ENCODE peak calls at places on chromosomes 12 and 14, in eight cellular contexts. One of them, this sample, is unnamed.

GRCh38 chr12:17017402-17017801 is 411.4 kb upstream of the LMO3 start:
- DNase-seq in RWPE1: peak
- DNase-seq in fibroblast of mammary gland: no peak
- DNase-seq in breast epithelium: no peak
- DNase-seq in progenitor cell of endocrine pancreas: no peak
- DNase-seq in activated B cell treated with CpG ODN at 0.5 μM for 24 hours: no peak
- DNase-seq in dorsolateral prefrontal cortex: no peak
- DNase-seq in LNCaP clone FGC: no peak
- DNase-seq in this sample: no peak

GRCh38 chr12:129984097-129984496 is 80.3 kb upstream of the TMEM132D start:
- DNase-seq in RWPE1: no peak
- DNase-seq in fibroblast of mammary gland: no peak
- DNase-seq in breast epithelium: no peak
- DNase-seq in progenitor cell of endocrine pancreas: no peak
- DNase-seq in activated B cell treated with CpG ODN at 0.5 μM for 24 hours: no peak
- DNase-seq in dorsolateral prefrontal cortex: no peak
- DNase-seq in LNCaP clone FGC: no peak
- DNase-seq in this sample: no peak

GRCh38 chr12:89347325-89347829 is 4.9 kb downstream of the DUSP6 start:
- DNase-seq in RWPE1: no peak
- DNase-seq in fibroblast of mammary gland: no peak
- DNase-seq in breast epithelium: no peak
- DNase-seq in progenitor cell of endocrine pancreas: no peak
- DNase-seq in activated B cell treated with CpG ODN at 0.5 μM for 24 hours: no peak
- DNase-seq in dorsolateral prefrontal cortex: no peak
- DNase-seq in LNCaP clone FGC: no peak
- DNase-seq in this sample: no peak

GRCh38 chr12:22262309-22262708 is 72.2 kb downstream of the ST8SIA1 start:
- DNase-seq in RWPE1: no peak
- DNase-seq in fibroblast of mammary gland: peak
- DNase-seq in breast epithelium: no peak
- DNase-seq in progenitor cell of endocrine pancreas: no peak
- DNase-seq in activated B cell treated with CpG ODN at 0.5 μM for 24 hours: no peak
- DNase-seq in dorsolateral prefrontal cortex: no peak
- DNase-seq in LNCaP clone FGC: no peak
- DNase-seq in this sample: no peak

GRCh38 chr12:109683316-109683715 is 30.3 kb upstream of the FAM222A start:
- DNase-seq in RWPE1: no peak
- DNase-seq in fibroblast of mammary gland: no peak
- DNase-seq in breast epithelium: no peak
- DNase-seq in progenitor cell of endocrine pancreas: no peak
- DNase-seq in activated B cell treated with CpG ODN at 0.5 μM for 24 hours: no peak
- DNase-seq in dorsolateral prefrontal cortex: no peak
- DNase-seq in LNCaP clone FGC: no peak
- DNase-seq in this sample: peak

GRCh38 chr14:22598099-22598895 is at the start of gene ABHD4:
- DNase-seq in RWPE1: peak
- DNase-seq in fibroblast of mammary gland: peak
- DNase-seq in breast epithelium: peak
- DNase-seq in progenitor cell of endocrine pancreas: peak
- DNase-seq in activated B cell treated with CpG ODN at 0.5 μM for 24 hours: peak
- DNase-seq in dorsolateral prefrontal cortex: peak
- DNase-seq in LNCaP clone FGC: peak
- DNase-seq in this sample: peak

GRCh38 chr12:12333980-12334709 is 15.9 kb downstream of the MANSC1 start:
- DNase-seq in RWPE1: no peak
- DNase-seq in fibroblast of mammary gland: peak
- DNase-seq in breast epithelium: no peak
- DNase-seq in progenitor cell of endocrine pancreas: peak
- DNase-seq in activated B cell treated with CpG ODN at 0.5 μM for 24 hours: peak
- DNase-seq in dorsolateral prefrontal cortex: no peak
- DNase-seq in LNCaP clone FGC: no peak
- DNase-seq in this sample: no peak

GRCh38 chr14:53591816-53592215 is 364.8 kb downstream of the BMP4 start:
- DNase-seq in RWPE1: no peak
- DNase-seq in fibroblast of mammary gland: peak
- DNase-seq in breast epithelium: no peak
- DNase-seq in progenitor cell of endocrine pancreas: no peak
- DNase-seq in activated B cell treated with CpG ODN at 0.5 μM for 24 hours: no peak
- DNase-seq in dorsolateral prefrontal cortex: no peak
- DNase-seq in LNCaP clone FGC: no peak
- DNase-seq in this sample: no peak

GRCh38 chr12:29710104-29710503 is 73.6 kb downstream of the TMTC1 start:
- DNase-seq in RWPE1: no peak
- DNase-seq in fibroblast of mammary gland: peak
- DNase-seq in breast epithelium: no peak
- DNase-seq in progenitor cell of endocrine pancreas: no peak
- DNase-seq in activated B cell treated with CpG ODN at 0.5 μM for 24 hours: no peak
- DNase-seq in dorsolateral prefrontal cortex: peak
- DNase-seq in LNCaP clone FGC: no peak
- DNase-seq in this sample: no peak

GRCh38 chr14:74882103-74882920 is 596 bp downstream of the DLST start:
- DNase-seq in RWPE1: peak
- DNase-seq in fibroblast of mammary gland: peak
- DNase-seq in breast epithelium: no peak
- DNase-seq in progenitor cell of endocrine pancreas: no peak
- DNase-seq in activated B cell treated with CpG ODN at 0.5 μM for 24 hours: no peak
- DNase-seq in dorsolateral prefrontal cortex: no peak
- DNase-seq in LNCaP clone FGC: no peak
- DNase-seq in this sample: peak

DNA sequence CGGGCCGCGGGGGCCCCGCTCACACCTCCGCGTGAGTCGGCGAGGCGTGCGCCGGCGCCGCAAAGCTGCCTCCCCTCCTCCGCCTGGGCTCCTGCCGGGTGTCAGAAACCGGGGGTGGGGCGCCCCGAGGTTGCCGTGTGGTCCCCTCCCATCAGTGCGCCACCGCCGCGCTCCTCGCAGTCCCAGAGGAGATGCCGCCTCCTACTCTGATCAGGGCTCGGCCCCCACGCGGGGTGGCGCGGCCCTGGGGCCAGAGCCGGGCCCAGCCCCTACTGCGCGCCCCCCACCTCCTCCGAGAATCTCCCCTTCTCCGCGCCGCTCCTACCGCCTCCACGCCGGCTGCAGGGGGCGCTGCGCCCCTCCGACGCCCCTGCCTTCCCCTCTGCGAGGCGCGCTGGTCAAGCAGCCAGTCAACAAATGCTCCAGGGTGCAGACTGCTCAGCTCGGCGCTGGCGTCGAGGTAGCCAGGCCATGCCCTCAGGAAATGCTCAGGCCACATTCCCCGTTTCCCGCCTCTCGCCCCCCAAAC is 467 bp upstream of the JAG2 start:
- DNase-seq in RWPE1: no peak
- DNase-seq in fibroblast of mammary gland: no peak
- DNase-seq in breast epithelium: no peak
- DNase-seq in progenitor cell of endocrine pancreas: no peak
- DNase-seq in activated B cell treated with CpG ODN at 0.5 μM for 24 hours: no peak
- DNase-seq in dorsolateral prefrontal cortex: no peak
- DNase-seq in LNCaP clone FGC: no peak
- DNase-seq in this sample: no peak
- TF ChIP-seq CTCF in RWPE1: peak
- TF ChIP-seq CTCF in fibroblast of mammary gland: peak
- TF ChIP-seq CTCF in breast epithelium: no peak
- TF ChIP-seq CTCF in progenitor cell of endocrine pancreas: peak
- TF ChIP-seq CTCF in activated B cell treated with CpG ODN at 0.5 μM for 24 hours: no peak
- TF ChIP-seq CTCF in dorsolateral prefrontal cortex: peak
- TF ChIP-seq CTCF in LNCaP clone FGC: peak
- TF ChIP-seq CTCF in this sample: peak

GRCh38 chr14:103283916-103284315 is 50.1 kb upstream of the EIF5 start:
- DNase-seq in RWPE1: no peak
- DNase-seq in fibroblast of mammary gland: no peak
- DNase-seq in breast epithelium: no peak
- DNase-seq in progenitor cell of endocrine pancreas: no peak
- DNase-seq in activated B cell treated with CpG ODN at 0.5 μM for 24 hours: no peak
- DNase-seq in dorsolateral prefrontal cortex: no peak
- DNase-seq in LNCaP clone FGC: no peak
- DNase-seq in this sample: no peak

GRCh38 chr14:103280278-103280917 is 53.6 kb upstream of the EIF5 start:
- DNase-seq in RWPE1: no peak
- DNase-seq in fibroblast of mammary gland: peak
- DNase-seq in breast epithelium: no peak
- DNase-seq in progenitor cell of endocrine pancreas: no peak
- DNase-seq in activated B cell treated with CpG ODN at 0.5 μM for 24 hours: no peak
- DNase-seq in dorsolateral prefrontal cortex: no peak
- DNase-seq in LNCaP clone FGC: no peak
- DNase-seq in this sample: no peak

GRCh38 chr14:103282932-103283331 is 51.1 kb upstream of the EIF5 start:
- DNase-seq in RWPE1: no peak
- DNase-seq in fibroblast of mammary gland: no peak
- DNase-seq in breast epithelium: no peak
- DNase-seq in progenitor cell of endocrine pancreas: no peak
- DNase-seq in activated B cell treated with CpG ODN at 0.5 μM for 24 hours: no peak
- DNase-seq in dorsolateral prefrontal cortex: no peak
- DNase-seq in LNCaP clone FGC: no peak
- DNase-seq in this sample: no peak

GRCh38 chr14:103279129-103280025 is 54.7 kb upstream of the EIF5 start:
- DNase-seq in RWPE1: no peak
- DNase-seq in fibroblast of mammary gland: no peak
- DNase-seq in breast epithelium: no peak
- DNase-seq in progenitor cell of endocrine pancreas: no peak
- DNase-seq in activated B cell treated with CpG ODN at 0.5 μM for 24 hours: no peak
- DNase-seq in dorsolateral prefrontal cortex: no peak
- DNase-seq in LNCaP clone FGC: no peak
- DNase-seq in this sample: no peak

GRCh38 chr14:103281496-103282231 is 52.4 kb upstream of the EIF5 start:
- DNase-seq in RWPE1: peak
- DNase-seq in fibroblast of mammary gland: peak
- DNase-seq in breast epithelium: no peak
- DNase-seq in progenitor cell of endocrine pancreas: no peak
- DNase-seq in activated B cell treated with CpG ODN at 0.5 μM for 24 hours: no peak
- DNase-seq in dorsolateral prefrontal cortex: no peak
- DNase-seq in LNCaP clone FGC: no peak
- DNase-seq in this sample: no peak
- TF ChIP-seq CTCF in RWPE1: no peak
- TF ChIP-seq CTCF in fibroblast of mammary gland: peak
- TF ChIP-seq CTCF in breast epithelium: peak
- TF ChIP-seq CTCF in progenitor cell of endocrine pancreas: peak
- TF ChIP-seq CTCF in activated B cell treated with CpG ODN at 0.5 μM for 24 hours: no peak
- TF ChIP-seq CTCF in dorsolateral prefrontal cortex: peak
- TF ChIP-seq CTCF in LNCaP clone FGC: no peak
- TF ChIP-seq CTCF in this sample: no peak

DNA sequence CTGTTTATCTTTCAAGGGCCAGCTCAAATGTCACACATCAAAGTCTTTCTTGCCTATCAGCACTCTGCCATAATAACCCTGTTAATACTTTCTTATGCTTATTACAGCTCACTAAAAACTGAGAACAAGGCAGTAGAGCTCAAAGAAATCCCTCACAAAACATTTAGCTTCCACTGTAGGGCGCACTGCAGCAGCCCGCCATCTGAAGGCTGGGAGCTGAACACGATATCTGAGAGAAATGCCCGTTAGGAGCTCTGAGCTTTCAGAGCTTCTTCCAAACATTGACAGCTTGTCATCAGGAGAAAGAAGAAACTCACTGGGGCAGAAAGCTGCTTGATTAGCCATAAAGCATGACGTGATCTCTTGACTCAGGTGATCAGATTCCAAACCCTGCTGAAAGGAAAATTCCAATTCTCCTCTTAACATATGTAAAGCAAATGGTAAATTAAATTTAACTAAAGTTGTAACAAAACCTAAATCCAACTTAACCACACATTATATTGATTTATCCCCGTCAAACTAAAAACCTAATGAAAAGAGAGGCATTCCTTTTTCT is 175.7 kb downstream of the C12orf50 start:
- DNase-seq in RWPE1: no peak
- DNase-seq in fibroblast of mammary gland: no peak
- DNase-seq in breast epithelium: no peak
- DNase-seq in progenitor cell of endocrine pancreas: no peak
- DNase-seq in activated B cell treated with CpG ODN at 0.5 μM for 24 hours: no peak
- DNase-seq in dorsolateral prefrontal cortex: no peak
- DNase-seq in LNCaP clone FGC: no peak
- DNase-seq in this sample: no peak
- TF ChIP-seq CTCF in RWPE1: no peak
- TF ChIP-seq CTCF in fibroblast of mammary gland: no peak
- TF ChIP-seq CTCF in breast epithelium: no peak
- TF ChIP-seq CTCF in progenitor cell of endocrine pancreas: no peak
- TF ChIP-seq CTCF in activated B cell treated with CpG ODN at 0.5 μM for 24 hours: no peak
- TF ChIP-seq CTCF in dorsolateral prefrontal cortex: no peak
- TF ChIP-seq CTCF in LNCaP clone FGC: peak
- TF ChIP-seq CTCF in this sample: no peak

GRCh38 chr12:112855375-112855774 is 51.4 kb upstream of the OAS1 start:
- DNase-seq in RWPE1: peak
- DNase-seq in fibroblast of mammary gland: no peak
- DNase-seq in breast epithelium: no peak
- DNase-seq in progenitor cell of endocrine pancreas: no peak
- DNase-seq in activated B cell treated with CpG ODN at 0.5 μM for 24 hours: no peak
- DNase-seq in dorsolateral prefrontal cortex: no peak
- DNase-seq in LNCaP clone FGC: no peak
- DNase-seq in this sample: no peak
- TF ChIP-seq CTCF in RWPE1: no peak
- TF ChIP-seq CTCF in fibroblast of mammary gland: no peak
- TF ChIP-seq CTCF in breast epithelium: no peak
- TF ChIP-seq CTCF in progenitor cell of endocrine pancreas: no peak
- TF ChIP-seq CTCF in activated B cell treated with CpG ODN at 0.5 μM for 24 hours: no peak
- TF ChIP-seq CTCF in dorsolateral prefrontal cortex: no peak
- TF ChIP-seq CTCF in LNCaP clone FGC: peak
- TF ChIP-seq CTCF in this sample: peak

DNA sequence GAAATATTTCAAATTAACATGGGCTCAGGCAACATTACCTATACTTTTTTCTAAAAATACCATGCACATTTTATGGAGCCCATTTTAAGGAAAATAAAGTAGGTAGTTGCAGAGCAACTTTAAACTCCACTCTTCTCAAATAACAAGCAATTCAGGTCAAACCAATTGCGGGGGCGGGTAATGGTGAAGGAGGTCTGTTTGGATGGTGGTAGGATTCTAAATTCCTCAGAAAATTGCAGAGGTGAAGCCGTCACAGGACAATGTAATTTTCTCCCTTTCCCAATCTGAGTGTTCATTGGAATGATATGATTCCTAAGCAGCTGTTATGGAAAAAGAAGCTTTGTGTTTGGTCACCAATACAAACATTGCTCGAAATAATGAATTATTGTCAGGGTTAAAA is 11.6 kb downstream of the PKP2 start:
- DNase-seq in RWPE1: no peak
- DNase-seq in fibroblast of mammary gland: no peak
- DNase-seq in breast epithelium: no peak
- DNase-seq in progenitor cell of endocrine pancreas: no peak
- DNase-seq in activated B cell treated with CpG ODN at 0.5 μM for 24 hours: no peak
- DNase-seq in dorsolateral prefrontal cortex: no peak
- DNase-seq in LNCaP clone FGC: no peak
- DNase-seq in this sample: no peak
- TF ChIP-seq CTCF in RWPE1: no peak
- TF ChIP-seq CTCF in fibroblast of mammary gland: no peak
- TF ChIP-seq CTCF in breast epithelium: no peak
- TF ChIP-seq CTCF in progenitor cell of endocrine pancreas: no peak
- TF ChIP-seq CTCF in activated B cell treated with CpG ODN at 0.5 μM for 24 hours: no peak
- TF ChIP-seq CTCF in dorsolateral prefrontal cortex: no peak
- TF ChIP-seq CTCF in LNCaP clone FGC: no peak
- TF ChIP-seq CTCF in this sample: no peak

GRCh38 chr14:26531894-26532293 is 65.9 kb downstream of the NOVA1 start:
- DNase-seq in RWPE1: peak
- DNase-seq in fibroblast of mammary gland: peak
- DNase-seq in breast epithelium: no peak
- DNase-seq in progenitor cell of endocrine pancreas: no peak
- DNase-seq in activated B cell treated with CpG ODN at 0.5 μM for 24 hours: no peak
- DNase-seq in dorsolateral prefrontal cortex: no peak
- DNase-seq in LNCaP clone FGC: no peak
- DNase-seq in this sample: no peak
- TF ChIP-seq CTCF in RWPE1: no peak
- TF ChIP-seq CTCF in fibroblast of mammary gland: peak
- TF ChIP-seq CTCF in breast epithelium: no peak
- TF ChIP-seq CTCF in progenitor cell of endocrine pancreas: no peak
- TF ChIP-seq CTCF in activated B cell treated with CpG ODN at 0.5 μM for 24 hours: no peak
- TF ChIP-seq CTCF in dorsolateral prefrontal cortex: no peak
- TF ChIP-seq CTCF in LNCaP clone FGC: no peak
- TF ChIP-seq CTCF in this sample: no peak

GRCh38 chr14:100828448-100828834 is 2.5 kb downstream of the MEG3 start:
- DNase-seq in RWPE1: no peak
- DNase-seq in fibroblast of mammary gland: no peak
- DNase-seq in breast epithelium: no peak
- DNase-seq in progenitor cell of endocrine pancreas: no peak
- DNase-seq in activated B cell treated with CpG ODN at 0.5 μM for 24 hours: no peak
- DNase-seq in dorsolateral prefrontal cortex: no peak
- DNase-seq in LNCaP clone FGC: no peak
- DNase-seq in this sample: no peak
- TF ChIP-seq CTCF in RWPE1: no peak
- TF ChIP-seq CTCF in fibroblast of mammary gland: no peak
- TF ChIP-seq CTCF in breast epithelium: no peak
- TF ChIP-seq CTCF in progenitor cell of endocrine pancreas: no peak
- TF ChIP-seq CTCF in activated B cell treated with CpG ODN at 0.5 μM for 24 hours: no peak
- TF ChIP-seq CTCF in dorsolateral prefrontal cortex: no peak
- TF ChIP-seq CTCF in LNCaP clone FGC: no peak
- TF ChIP-seq CTCF in this sample: no peak